ENCODE peak calls at places on chromosomes 16 and 17, in seven cellular contexts. One of them, this sample, is unnamed. For H3K4me1, the result is how much of the 10 kb centered on the place peaks cover.

GRCh38 chr17:46832945-46833839 is 14.7 kb upstream of the WNT3 start:
- DNase-seq in neuronal stem cell: no peak
- DNase-seq in tibial artery: no peak
- DNase-seq in heart right ventricle: no peak
- DNase-seq in spleen: peak
- DNase-seq in thoracic aorta: no peak
- DNase-seq in H1: no peak
- DNase-seq in this sample: no peak

GRCh38 chr17:70820276-70820675 is 650.9 kb downstream of the KCNJ2 start:
- DNase-seq in tibial artery: no peak
- DNase-seq in spleen: no peak
- DNase-seq in neuronal stem cell: no peak
- DNase-seq in thoracic aorta: no peak
- DNase-seq in heart right ventricle: no peak
- DNase-seq in H1: no peak
- DNase-seq in this sample: no peak

GRCh38 chr16:23945243-23945642 is 109.5 kb downstream of the PRKCB start:
- DNase-seq in neuronal stem cell: no peak
- DNase-seq in heart right ventricle: no peak
- DNase-seq in tibial artery: no peak
- DNase-seq in spleen: no peak
- DNase-seq in H1: no peak
- DNase-seq in thoracic aorta: no peak
- DNase-seq in this sample: no peak

GRCh38 chr17:67262420-67262819 is 17.4 kb upstream of the HELZ start:
- DNase-seq in H1: no peak
- DNase-seq in spleen: no peak
- DNase-seq in neuronal stem cell: no peak
- DNase-seq in thoracic aorta: no peak
- DNase-seq in heart right ventricle: no peak
- DNase-seq in tibial artery: no peak
- DNase-seq in this sample: no peak

GRCh38 chr16:31134091-31134571 is 1.4 kb downstream of the PRSS8 start:
- DNase-seq in thoracic aorta: no peak
- DNase-seq in H1: no peak
- DNase-seq in heart right ventricle: no peak
- DNase-seq in neuronal stem cell: no peak
- DNase-seq in tibial artery: no peak
- DNase-seq in spleen: no peak
- DNase-seq in this sample: no peak

GRCh38 chr16:2486645-2487516 is 12.0 kb downstream of the TBC1D24 start:
- DNase-seq in spleen: peak
- DNase-seq in neuronal stem cell: no peak
- DNase-seq in thoracic aorta: no peak
- DNase-seq in H1: no peak
- DNase-seq in heart right ventricle: peak
- DNase-seq in tibial artery: peak
- DNase-seq in this sample: peak

GRCh38 chr16:2749476-2749875 is 3.0 kb upstream of the SRRM2 start:
- DNase-seq in thoracic aorta: no peak
- DNase-seq in heart right ventricle: no peak
- DNase-seq in H1: no peak
- DNase-seq in tibial artery: no peak
- DNase-seq in spleen: peak
- DNase-seq in neuronal stem cell: no peak
- DNase-seq in this sample: no peak

GRCh38 chr16:27156531-27156930 is 46.8 kb upstream of the KDM8 start:
- DNase-seq in neuronal stem cell: no peak
- DNase-seq in heart right ventricle: no peak
- DNase-seq in H1: no peak
- DNase-seq in thoracic aorta: no peak
- DNase-seq in tibial artery: no peak
- DNase-seq in spleen: no peak
- DNase-seq in this sample: no peak

GRCh38 chr16:54589326-54589725 is 302.7 kb upstream of the IRX3 start:
- DNase-seq in tibial artery: no peak
- DNase-seq in H1: no peak
- DNase-seq in spleen: no peak
- DNase-seq in neuronal stem cell: no peak
- DNase-seq in heart right ventricle: no peak
- DNase-seq in thoracic aorta: no peak
- DNase-seq in this sample: no peak

GRCh38 chr17:50062323-50063243 is 6.7 kb downstream of the ITGA3 start:
- DNase-seq in spleen: peak
- DNase-seq in tibial artery: peak
- DNase-seq in thoracic aorta: peak
- DNase-seq in heart right ventricle: peak
- DNase-seq in neuronal stem cell: no peak
- DNase-seq in H1: no peak
- DNase-seq in this sample: peak

GRCh38 chr17:31269178-31269577 is 27.9 kb downstream of the OMG start:
- DNase-seq in spleen: no peak
- DNase-seq in tibial artery: no peak
- DNase-seq in heart right ventricle: no peak
- DNase-seq in neuronal stem cell: no peak
- DNase-seq in thoracic aorta: no peak
- DNase-seq in H1: no peak
- DNase-seq in this sample: no peak

GRCh38 chr17:36072431-36073121 is 8.5 kb downstream of the CCL18 start:
- DNase-seq in thoracic aorta: no peak
- DNase-seq in neuronal stem cell: peak
- DNase-seq in tibial artery: peak
- DNase-seq in heart right ventricle: peak
- DNase-seq in H1: peak
- DNase-seq in spleen: peak
- DNase-seq in this sample: peak

GRCh38 chr16:23107878-23108277 is 41.4 kb downstream of the USP31 start:
- DNase-seq in H1: no peak
- DNase-seq in spleen: no peak
- DNase-seq in thoracic aorta: no peak
- DNase-seq in tibial artery: no peak
- DNase-seq in neuronal stem cell: no peak
- DNase-seq in heart right ventricle: no peak
- DNase-seq in this sample: no peak

GRCh38 chr16:23072084-23072599 is 77.1 kb downstream of the USP31 start:
- DNase-seq in thoracic aorta: peak
- DNase-seq in H1: no peak
- DNase-seq in spleen: no peak
- DNase-seq in neuronal stem cell: no peak
- DNase-seq in heart right ventricle: peak
- DNase-seq in tibial artery: peak
- DNase-seq in this sample: peak

GRCh38 chr16:3112058-3112880 is at the start of gene ZNF205:
- DNase-seq in spleen: peak
- DNase-seq in tibial artery: peak
- DNase-seq in thoracic aorta: no peak
- DNase-seq in H1: peak
- DNase-seq in neuronal stem cell: peak
- DNase-seq in heart right ventricle: peak
- DNase-seq in this sample: peak

GRCh38 chr16:75289189-75289588 is 37.8 kb upstream of the BCAR1 start:
- DNase-seq in H1: no peak
- DNase-seq in thoracic aorta: no peak
- DNase-seq in spleen: no peak
- DNase-seq in heart right ventricle: no peak
- DNase-seq in tibial artery: no peak
- DNase-seq in neuronal stem cell: no peak
- DNase-seq in this sample: no peak

GRCh38 chr16:27700596-27700995 is 150.7 kb downstream of the KATNIP start:
- DNase-seq in H1: no peak
- DNase-seq in tibial artery: no peak
- DNase-seq in neuronal stem cell: no peak
- DNase-seq in heart right ventricle: no peak
- DNase-seq in thoracic aorta: no peak
- DNase-seq in spleen: peak
- DNase-seq in this sample: peak

GRCh38 chr17:77990301-77990700 is 31.8 kb downstream of the TNRC6C start:
- DNase-seq in thoracic aorta: no peak
- DNase-seq in spleen: no peak
- DNase-seq in H1: no peak
- DNase-seq in neuronal stem cell: no peak
- DNase-seq in tibial artery: no peak
- DNase-seq in heart right ventricle: no peak
- DNase-seq in this sample: no peak

GRCh38 chr16:72551649-72552048 is 379.7 kb upstream of the PMFBP1 start:
- DNase-seq in H1: no peak
- DNase-seq in neuronal stem cell: no peak
- DNase-seq in thoracic aorta: no peak
- DNase-seq in spleen: no peak
- DNase-seq in tibial artery: no peak
- DNase-seq in heart right ventricle: no peak
- DNase-seq in this sample: no peak

GRCh38 chr17:45836047-45837044 is 8.3 kb upstream of the SPPL2C start:
- DNase-seq in spleen: no peak
- DNase-seq in tibial artery: no peak
- DNase-seq in neuronal stem cell: no peak
- DNase-seq in H1: no peak
- DNase-seq in thoracic aorta: no peak
- DNase-seq in heart right ventricle: no peak
- DNase-seq in this sample: no peak

GRCh38 chr16:87465306-87465705 is 27.5 kb downstream of the ZCCHC14 start:
- DNase-seq in H1: no peak
- DNase-seq in neuronal stem cell: no peak
- DNase-seq in spleen: no peak
- DNase-seq in thoracic aorta: peak
- DNase-seq in tibial artery: peak
- DNase-seq in heart right ventricle: peak
- DNase-seq in this sample: peak

GRCh38 chr17:4856937-4857314 is 23.8 kb downstream of the MINK1 start:
- DNase-seq in heart right ventricle: no peak
- DNase-seq in tibial artery: no peak
- DNase-seq in neuronal stem cell: no peak
- DNase-seq in spleen: no peak
- DNase-seq in H1: no peak
- DNase-seq in thoracic aorta: no peak
- DNase-seq in this sample: no peak
- H3K4me1 ChIP-seq in heart right ventricle: half or more
- H3K4me1 ChIP-seq in tibial artery: under half
- H3K4me1 ChIP-seq in neuronal stem cell: under half
- H3K4me1 ChIP-seq in spleen: half or more
- H3K4me1 ChIP-seq in H1: under half
- H3K4me1 ChIP-seq in thoracic aorta: under half
- H3K4me1 ChIP-seq in this sample: under half

GRCh38 chr16:1156111-1156982 is 3.4 kb downstream of the CACNA1H start:
- DNase-seq in neuronal stem cell: no peak
- DNase-seq in H1: no peak
- DNase-seq in thoracic aorta: no peak
- DNase-seq in tibial artery: no peak
- DNase-seq in spleen: no peak
- DNase-seq in heart right ventricle: no peak
- DNase-seq in this sample: no peak

GRCh38 chr16:1158456-1159324 is 5.8 kb downstream of the CACNA1H start:
- DNase-seq in neuronal stem cell: no peak
- DNase-seq in thoracic aorta: no peak
- DNase-seq in heart right ventricle: peak
- DNase-seq in spleen: no peak
- DNase-seq in H1: no peak
- DNase-seq in tibial artery: peak
- DNase-seq in this sample: no peak

GRCh38 chr16:1155353-1156110 is 2.6 kb downstream of the CACNA1H start:
- DNase-seq in neuronal stem cell: no peak
- DNase-seq in tibial artery: no peak
- DNase-seq in thoracic aorta: no peak
- DNase-seq in H1: no peak
- DNase-seq in heart right ventricle: no peak
- DNase-seq in spleen: no peak
- DNase-seq in this sample: no peak

GRCh38 chr16:1157639-1158455 is 4.9 kb downstream of the CACNA1H start:
- DNase-seq in tibial artery: no peak
- DNase-seq in heart right ventricle: peak
- DNase-seq in neuronal stem cell: no peak
- DNase-seq in thoracic aorta: no peak
- DNase-seq in spleen: no peak
- DNase-seq in H1: no peak
- DNase-seq in this sample: no peak

GRCh38 chr16:1156983-1157638 is 4.2 kb downstream of the CACNA1H start:
- DNase-seq in spleen: no peak
- DNase-seq in H1: no peak
- DNase-seq in neuronal stem cell: no peak
- DNase-seq in tibial artery: no peak
- DNase-seq in heart right ventricle: peak
- DNase-seq in thoracic aorta: no peak
- DNase-seq in this sample: no peak
- H3K4me1 ChIP-seq in spleen: under half
- H3K4me1 ChIP-seq in H1: under half
- H3K4me1 ChIP-seq in neuronal stem cell: under half
- H3K4me1 ChIP-seq in tibial artery: half or more
- H3K4me1 ChIP-seq in heart right ventricle: under half
- H3K4me1 ChIP-seq in thoracic aorta: under half
- H3K4me1 ChIP-seq in this sample: under half

GRCh38 chr17:48067245-48067644 is 19.1 kb downstream of the NFE2L1 start:
- DNase-seq in H1: no peak
- DNase-seq in tibial artery: no peak
- DNase-seq in thoracic aorta: no peak
- DNase-seq in neuronal stem cell: no peak
- DNase-seq in heart right ventricle: no peak
- DNase-seq in spleen: no peak
- DNase-seq in this sample: no peak
- H3K4me1 ChIP-seq in H1: under half
- H3K4me1 ChIP-seq in tibial artery: under half
- H3K4me1 ChIP-seq in thoracic aorta: under half
- H3K4me1 ChIP-seq in neuronal stem cell: under half
- H3K4me1 ChIP-seq in heart right ventricle: under half
- H3K4me1 ChIP-seq in spleen: under half
- H3K4me1 ChIP-seq in this sample: under half

GRCh38 chr17:7538050-7538449 is 10.8 kb upstream of the TNFSF12 start:
- DNase-seq in H1: no peak
- DNase-seq in thoracic aorta: no peak
- DNase-seq in neuronal stem cell: no peak
- DNase-seq in spleen: no peak
- DNase-seq in tibial artery: no peak
- DNase-seq in heart right ventricle: no peak
- DNase-seq in this sample: no peak

GRCh38 chr17:7544911-7545310 is 3.9 kb upstream of the TNFSF12 start:
- DNase-seq in tibial artery: no peak
- DNase-seq in spleen: no peak
- DNase-seq in neuronal stem cell: no peak
- DNase-seq in thoracic aorta: no peak
- DNase-seq in heart right ventricle: no peak
- DNase-seq in H1: no peak
- DNase-seq in this sample: no peak

GRCh38 chr17:7538891-7539290 is 10.0 kb upstream of the TNFSF12 start:
- DNase-seq in H1: no peak
- DNase-seq in tibial artery: no peak
- DNase-seq in spleen: no peak
- DNase-seq in thoracic aorta: no peak
- DNase-seq in heart right ventricle: no peak
- DNase-seq in neuronal stem cell: no peak
- DNase-seq in this sample: no peak

DNA sequence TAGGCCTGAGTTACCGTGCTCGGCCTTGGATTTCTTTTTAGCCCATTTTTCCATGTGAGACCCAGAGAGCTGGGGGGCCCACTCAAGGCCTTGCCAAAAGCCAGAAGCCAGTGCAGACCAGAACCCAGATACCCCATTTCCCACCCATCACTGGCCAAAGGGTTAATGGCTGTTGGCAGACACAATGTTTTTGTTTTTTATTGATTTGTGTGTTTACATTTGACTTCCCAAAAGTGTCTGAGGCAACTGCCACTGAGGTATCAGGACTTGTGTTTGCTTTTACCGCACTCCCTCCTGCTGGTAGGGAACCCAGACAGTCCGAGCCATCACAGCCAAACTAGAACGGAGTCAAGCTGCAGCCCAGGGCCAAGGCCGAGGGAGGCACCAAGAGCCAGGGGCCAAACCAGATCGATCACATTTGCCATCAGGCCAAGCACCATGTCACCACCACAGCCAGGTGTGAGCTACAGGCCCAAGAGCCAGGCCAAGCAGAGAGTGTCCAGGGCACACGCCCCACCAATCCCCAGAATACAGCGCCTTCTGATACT is 7.7 kb upstream of the TNFSF12 start:
- DNase-seq in thoracic aorta: no peak
- DNase-seq in spleen: no peak
- DNase-seq in heart right ventricle: no peak
- DNase-seq in tibial artery: no peak
- DNase-seq in H1: no peak
- DNase-seq in neuronal stem cell: no peak
- DNase-seq in this sample: no peak
- H3K4me1 ChIP-seq in thoracic aorta: under half
- H3K4me1 ChIP-seq in spleen: under half
- H3K4me1 ChIP-seq in heart right ventricle: under half
- H3K4me1 ChIP-seq in tibial artery: under half
- H3K4me1 ChIP-seq in H1: under half
- H3K4me1 ChIP-seq in neuronal stem cell: under half
- H3K4me1 ChIP-seq in this sample: under half